ENCODE peak calls at places on chromosomes 16 and 17, in seven cellular contexts. V is GM12878, Z is fibroblast of lung, B is AG10803, J is cardiac muscle cell, D is A549, E is tibial artery. U is an unnamed sample.

GRCh38 chr17:35051579-35052239 is 11.8 kb downstream of the RFFL start:
- DNase-seq in V (no peak), Z (no peak), B (peak; percentile 50), J (no peak), D (no peak), E (no peak), U (peak; percentile 67)

GRCh38 chr16:28219283-28219682 is 7.5 kb upstream of the XPO6 start:
- DNase-seq in V (no peak), Z (no peak), B (no peak), J (no peak), D (no peak), E (no peak), U (peak; percentile 19)

GRCh38 chr16:22751104-22751667 is 62.8 kb upstream of the HS3ST2 start:
- DNase-seq in V (no peak), Z (no peak), B (no peak), J (no peak), D (no peak), E (no peak), U (no peak)

GRCh38 chr17:77734371-77735050 is 224.0 kb upstream of the TNRC6C start:
- DNase-seq in V (no peak), Z (peak; percentile 69), B (peak; percentile 51), J (peak; percentile 83), D (peak; percentile 44), E (peak; percentile 94), U (peak; percentile 37)

GRCh38 chr17:46039592-46040186 is 40.6 kb downstream of the STH start:
- DNase-seq in V (no peak), Z (no peak), B (no peak), J (no peak), D (no peak), E (no peak), U (no peak)

GRCh38 chr17:60077226-60077625 is 1.5 kb downstream of the HEATR6 start:
- DNase-seq in V (no peak), Z (peak; percentile 24), B (no peak), J (no peak), D (no peak), E (no peak), U (peak; percentile 24)

GRCh38 chr16:16164244-16164643 is 59.0 kb downstream of the ABCC6 start:
- DNase-seq in V (no peak), Z (no peak), B (no peak), J (no peak), D (no peak), E (no peak), U (no peak)

GRCh38 chr16:72877374-72878028 is 170.4 kb downstream of the ZFHX3 start:
- DNase-seq in V (no peak), Z (peak; percentile 69), B (peak; percentile 80), J (no peak), D (peak; percentile 54), E (no peak), U (peak; percentile 86)

GRCh38 chr17:36736201-36737156 is 135.1 kb downstream of the MRM1 start:
- DNase-seq in V (no peak), Z (no peak), B (no peak), J (no peak), D (no peak), E (no peak), U (no peak)

GRCh38 chr16:81786321-81786720 is 7.2 kb downstream of the PLCG2 start:
- DNase-seq in V (no peak), Z (no peak), B (peak; percentile 15), J (no peak), D (no peak), E (no peak), U (no peak)

GRCh38 chr17:77694391-77695363 is 263.8 kb upstream of the TNRC6C start:
- DNase-seq in V (no peak), Z (no peak), B (no peak), J (no peak), D (no peak), E (no peak), U (no peak)

GRCh38 chr17:78839762-78840529 is 668 bp downstream of the USP36 start:
- DNase-seq in V (no peak), Z (peak; percentile 81), B (peak; percentile 66), J (peak; percentile 48), D (peak; percentile 51), E (peak; percentile 34), U (peak; percentile 88)

GRCh38 chr17:49572806-49573420 is 2.8 kb upstream of the NXPH3 start:
- DNase-seq in V (no peak), Z (no peak), B (no peak), J (no peak), D (no peak), E (no peak), U (no peak)

GRCh38 chr17:31687505-31688126 is 171.4 kb downstream of the COPRS start:
- DNase-seq in V (no peak), Z (no peak), B (no peak), J (no peak), D (no peak), E (no peak), U (no peak)

GRCh38 chr16:55657616-55658015 is 1.8 kb downstream of the SLC6A2 start:
- DNase-seq in V (no peak), Z (no peak), B (no peak), J (no peak), D (no peak), E (no peak), U (no peak)

GRCh38 chr16:705748-706188 is at the start of gene FBXL16:
- DNase-seq in V (no peak), Z (no peak), B (no peak), J (no peak), D (no peak), E (no peak), U (no peak)

GRCh38 chr17:22599322-22599721 is 907.0 kb downstream of the KCNJ18 start:
- DNase-seq in V (no peak), Z (no peak), B (no peak), J (no peak), D (no peak), E (no peak), U (no peak)

GRCh38 chr17:35073183-35073790 is 9.8 kb upstream of the RFFL start:
- DNase-seq in V (no peak), Z (no peak), B (no peak), J (no peak), D (no peak), E (no peak), U (no peak)

GRCh38 chr17:37702605-37703004 is 42.3 kb downstream of the HNF1B start:
- DNase-seq in V (no peak), Z (peak; percentile 57), B (peak; percentile 87), J (no peak), D (peak; percentile 77), E (no peak), U (peak; percentile 61)

GRCh38 chr16:13519871-13520270 is 400.1 kb upstream of the ERCC4 start:
- DNase-seq in V (no peak), Z (no peak), B (no peak), J (no peak), D (no peak), E (no peak), U (no peak)

GRCh38 chr17:68292689-68293040 is 1.4 kb downstream of the ARSG start:
- DNase-seq in V (no peak), Z (no peak), B (no peak), J (no peak), D (no peak), E (no peak), U (no peak)

GRCh38 chr16:76511203-76511602 is 234.0 kb downstream of the CNTNAP4 start:
- DNase-seq in V (no peak), Z (no peak), B (no peak), J (no peak), D (no peak), E (no peak), U (no peak)

GRCh38 chr16:72854537-72854936 is 193.4 kb downstream of the ZFHX3 start:
- DNase-seq in V (no peak), Z (no peak), B (no peak), J (no peak), D (no peak), E (no peak), U (no peak)

GRCh38 chr17:48497103-48497502 is 33.7 kb downstream of the HOXB1 start:
- DNase-seq in V (no peak), Z (peak; percentile 55), B (peak; percentile 68), J (no peak), D (no peak), E (no peak), U (peak; percentile 87)

DNA sequence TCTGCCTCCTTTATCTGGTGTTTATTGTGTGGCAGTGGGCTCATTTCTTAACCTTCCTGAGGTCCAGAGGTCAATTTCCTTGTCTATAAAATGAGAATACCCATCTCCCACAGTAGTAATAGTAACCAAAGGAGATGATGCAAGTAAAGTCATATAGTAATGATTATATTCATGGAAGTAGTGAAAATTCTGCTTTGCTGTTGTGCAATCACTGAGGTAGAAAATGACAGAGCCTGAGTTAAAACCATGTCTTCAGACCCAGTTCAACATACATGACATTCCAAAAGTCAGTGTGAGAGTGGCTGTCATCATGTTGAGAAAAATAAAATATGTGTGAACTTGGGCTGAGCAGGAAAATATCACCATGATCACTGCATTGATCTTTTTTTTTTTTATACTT is 864 bp upstream of the UMOD start:
- DNase-seq in V (no peak), Z (no peak), B (no peak), J (no peak), D (no peak), E (no peak), U (no peak)
- H3K4me3 ChIP-seq in V (no peak overlapping the region), Z (no peak overlapping the region), B (no peak overlapping the region), J (no peak overlapping the region), D (no peak overlapping the region), E (no peak overlapping the region), U (no peak overlapping the region)

GRCh38 chr16:86865866-86866675 is 287.7 kb downstream of the FOXL1 start:
- DNase-seq in V (no peak), Z (peak; percentile 65), B (peak; percentile 28), J (peak; percentile 68), D (no peak), E (peak; percentile 62), U (peak; percentile 52)
- TF ChIP-seq CTCF in V (no peak), Z (no peak), B (no peak), J (no peak), D (no peak), E (peak; percentile 40), U (no peak)

DNA sequence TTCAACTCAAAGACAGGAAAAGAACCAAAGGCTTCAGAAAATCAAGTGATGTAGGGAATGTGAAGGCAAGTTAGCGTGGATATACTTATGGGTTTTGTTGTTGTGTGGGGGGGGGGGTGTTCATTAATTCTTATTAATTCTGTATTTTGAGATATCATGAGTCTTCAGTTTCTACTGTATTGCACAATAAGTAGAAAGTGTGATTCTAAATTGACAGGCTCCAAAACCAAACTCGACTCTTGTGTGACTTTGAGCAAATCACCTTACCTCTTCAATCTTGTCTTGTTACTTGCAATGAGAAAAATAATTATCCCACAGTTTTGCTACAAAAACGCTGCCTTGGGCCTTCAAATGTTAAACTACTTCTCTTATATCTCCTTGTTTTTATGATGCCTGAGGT is 453.9 kb upstream of the GOT2 start:
- DNase-seq in V (no peak), Z (no peak), B (no peak), J (no peak), D (no peak), E (no peak), U (no peak)
- H3K4me3 ChIP-seq in V (no peak overlapping the region), Z (no peak overlapping the region), B (no peak overlapping the region), J (no peak overlapping the region), D (no peak overlapping the region), E (no peak overlapping the region), U (no peak overlapping the region)

GRCh38 chr17:285751-286422 is 66.7 kb downstream of the RPH3AL start:
- DNase-seq in V (no peak), Z (no peak), B (no peak), J (no peak), D (no peak), E (no peak), U (no peak)
- TF ChIP-seq CTCF in V (no peak), Z (no peak), B (no peak), J (no peak), D (no peak), E (no peak), U (no peak)

U was measured in fibroblast of villous mesenchyme.